ENCODE peak calls at places on chromosomes 3 and 15, in five cellular contexts. N, C, I, J and T are unnamed samples.

GRCh38 chr15:78766041-78766440 is 45.2 kb downstream of the ADAMTS7 start:
- DNase-seq in N (no peak), C (no peak), I (no peak), J (peak), T (no peak)

GRCh38 chr3:177482048-177482741 is 284.9 kb upstream of the TBL1XR1 start:
- DNase-seq in N (no peak), C (no peak), I (peak), J (no peak), T (no peak)

GRCh38 chr3:161576733-161577510 is 80.3 kb downstream of the OTOL1 start:
- DNase-seq in N (no peak), C (no peak), I (peak), J (no peak), T (no peak)

GRCh38 chr3:195542261-195542660 is 864 bp downstream of the PPP1R2 start:
- DNase-seq in N (no peak), C (no peak), I (peak), J (no peak), T (no peak)

GRCh38 chr3:42210731-42211130 is 55.3 kb downstream of the CCK start:
- DNase-seq in N (no peak), C (no peak), I (no peak), J (no peak), T (no peak)

GRCh38 chr15:39195988-39196486 is 384.8 kb upstream of the THBS1 start:
- DNase-seq in N (no peak), C (peak), I (peak), J (no peak), T (no peak)

GRCh38 chr3:187544326-187544725 is 125.9 kb downstream of the SST start:
- DNase-seq in N (no peak), C (no peak), I (no peak), J (no peak), T (no peak)

GRCh38 chr3:23590874-23591273 is 214.9 kb upstream of the UBE2E1 start:
- DNase-seq in N (no peak), C (no peak), I (no peak), J (no peak), T (no peak)

GRCh38 chr3:156892701-156893100 is 66.5 kb downstream of the LEKR1 start:
- DNase-seq in N (no peak), C (peak), I (peak), J (no peak), T (no peak)

GRCh38 chr3:127628788-127629456 is at the start of gene PODXL2:
- DNase-seq in N (peak), C (no peak), I (peak), J (peak), T (peak)

GRCh38 chr3:141266186-141266585 is 34.6 kb downstream of the PXYLP1 start:
- DNase-seq in N (no peak), C (no peak), I (no peak), J (no peak), T (no peak)

GRCh38 chr3:28577941-28578340 is 229.3 kb upstream of the AZI2 start:
- DNase-seq in N (no peak), C (no peak), I (no peak), J (no peak), T (no peak)

GRCh38 chr3:194577985-194578905 is 55.0 kb downstream of the TMEM44 start:
- DNase-seq in N (peak), C (no peak), I (peak), J (no peak), T (peak)

GRCh38 chr15:25508369-25509002 is 69.7 kb upstream of the UBE3A start:
- DNase-seq in N (no peak), C (no peak), I (peak), J (no peak), T (peak)

GRCh38 chr15:91853968-91854943 is 748 bp downstream of the SLCO3A1 start:
- DNase-seq in N (peak), C (no peak), I (peak), J (peak), T (peak)

GRCh38 chr15:100944237-100944875 is 25.2 kb downstream of the LRRK1 start:
- DNase-seq in N (no peak), C (no peak), I (peak), J (no peak), T (no peak)

GRCh38 chr15:89556413-89557262 is 18.6 kb upstream of the TICRR start:
- DNase-seq in N (peak), C (peak), I (peak), J (no peak), T (peak)

GRCh38 chr3:38992117-38992779 is 59.5 kb downstream of the SCN11A start:
- DNase-seq in N (no peak), C (no peak), I (peak), J (no peak), T (no peak)

GRCh38 chr3:9224490-9224889 is 25.0 kb downstream of the SRGAP3 start:
- DNase-seq in N (no peak), C (no peak), I (peak), J (no peak), T (no peak)

GRCh38 chr3:107740992-107741896 is 218.5 kb downstream of the BBX start:
- DNase-seq in N (no peak), C (no peak), I (peak), J (no peak), T (no peak)

GRCh38 chr15:62173215-62173614 is 8.1 kb upstream of the C2CD4B start:
- DNase-seq in N (no peak), C (no peak), I (peak), J (peak), T (peak)

GRCh38 chr3:45942051-45942825 is 1.0 kb upstream of the CXCR6 start:
- DNase-seq in N (no peak), C (no peak), I (no peak), J (no peak), T (no peak)

GRCh38 chr3:44355634-44356033 is 17.1 kb downstream of the TCAIM start:
- DNase-seq in N (no peak), C (peak), I (peak), J (no peak), T (peak)

GRCh38 chr15:83372434-83372873 is 74.7 kb upstream of the SH3GL3 start:
- DNase-seq in N (no peak), C (no peak), I (peak), J (no peak), T (no peak)

GRCh38 chr3:10927551-10927950 is 65.0 kb upstream of the SLC6A1 start:
- DNase-seq in N (no peak), C (no peak), I (peak), J (no peak), T (no peak)

GRCh38 chr15:86355798-86356197 is 276.1 kb downstream of the AGBL1 start:
- DNase-seq in N (no peak), C (no peak), I (no peak), J (no peak), T (no peak)

GRCh38 chr15:90000175-90000923 is 775 bp upstream of the ZNF710 start:
- DNase-seq in N (peak), C (no peak), I (peak), J (peak), T (peak)

GRCh38 chr3:339346-339745 is 142.8 kb downstream of the CHL1 start:
- DNase-seq in N (no peak), C (no peak), I (no peak), J (no peak), T (no peak)

DNA sequence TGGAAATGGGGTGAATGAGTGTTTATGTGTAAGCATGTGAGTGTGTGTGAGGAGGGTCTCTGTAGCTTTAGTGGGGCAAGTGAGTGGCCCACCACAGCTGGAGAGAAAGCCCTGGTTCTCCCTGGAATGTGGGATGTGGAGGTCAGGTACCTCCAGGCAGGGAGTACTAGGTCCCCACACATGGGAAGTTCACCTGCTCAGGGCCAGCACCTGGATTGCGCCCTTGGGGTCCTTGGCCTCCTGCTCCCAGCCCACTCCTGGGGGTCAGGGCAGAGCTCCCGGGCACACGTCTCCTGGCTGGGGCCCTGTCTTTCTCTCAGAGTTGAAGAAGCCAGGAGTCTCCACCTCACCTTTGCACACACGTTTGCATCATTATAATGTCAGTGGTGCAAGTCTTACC is 40.0 kb upstream of the TMCC1 start:
- DNase-seq in N (no peak), C (no peak), I (no peak), J (no peak), T (no peak)
- H3K4me3 ChIP-seq in N (no peak), C (no peak), I (no peak), J (no peak), T (no peak)

GRCh38 chr3:112390783-112391641 is 58.1 kb downstream of the CD200 start:
- DNase-seq in N (no peak), C (peak), I (peak), J (no peak), T (no peak)
- H3K4me3 ChIP-seq in N (no peak), C (no peak), I (peak), J (no peak), T (no peak)

DNA sequence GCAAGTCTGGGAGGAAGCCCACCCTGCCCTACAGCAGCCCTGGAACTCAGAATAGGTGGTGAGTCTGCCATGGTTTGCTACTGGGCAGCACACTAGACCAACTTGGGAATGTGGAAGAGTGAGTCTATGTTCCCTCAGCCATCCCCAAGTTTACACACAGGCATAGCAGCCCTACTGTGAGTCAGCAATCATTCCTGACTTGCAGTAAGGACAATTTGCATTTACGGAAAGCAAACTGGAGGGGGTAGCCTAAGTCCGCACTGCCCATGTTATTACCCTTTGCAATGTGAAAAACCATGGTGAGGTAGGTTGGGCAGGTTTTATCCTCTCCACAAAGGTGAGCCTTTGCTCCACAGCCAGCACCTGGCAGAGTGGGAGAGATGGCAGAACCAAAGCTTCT is 4.6 kb downstream of the TCTA start:
- DNase-seq in N (no peak), C (no peak), I (no peak), J (no peak), T (no peak)
- H3K4me3 ChIP-seq in N (no peak), C (no peak), I (no peak), J (no peak), T (no peak)

DNA sequence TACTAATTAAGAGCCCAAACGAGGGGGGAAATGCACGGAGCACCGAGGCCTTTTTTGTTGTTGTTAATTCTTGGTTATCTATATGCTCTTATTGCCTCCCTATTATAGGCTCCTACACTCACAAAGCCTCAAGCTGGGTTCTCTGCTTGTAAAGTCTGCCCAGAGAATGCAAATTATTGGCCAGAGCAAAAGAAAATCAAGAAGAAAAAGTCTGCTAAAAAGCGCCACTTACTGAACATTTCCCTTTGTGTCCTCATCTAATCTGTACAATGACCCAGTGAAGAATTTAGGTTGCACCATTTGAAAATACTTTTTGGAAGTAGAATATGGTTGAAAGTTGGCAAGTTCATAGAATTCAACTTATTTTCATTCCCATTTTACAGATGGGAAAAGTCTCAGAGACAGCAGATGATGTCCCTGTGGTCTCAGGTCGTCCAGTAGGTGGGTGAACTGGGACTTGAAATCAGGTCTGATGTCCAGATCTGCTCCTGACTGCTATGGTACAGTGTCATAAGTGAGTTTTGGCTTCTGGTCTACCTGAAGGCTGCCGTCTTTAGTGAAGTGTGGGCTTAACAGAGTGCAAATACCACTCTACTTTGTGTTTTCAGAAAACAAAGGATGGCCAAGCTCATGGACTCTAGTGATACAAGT is 1.1 kb upstream of the TNFAIP8L3 start:
- DNase-seq in N (no peak), C (no peak), I (no peak), J (no peak), T (no peak)
- H3K4me3 ChIP-seq in N (no peak), C (no peak), I (no peak), J (peak), T (peak)

DNA sequence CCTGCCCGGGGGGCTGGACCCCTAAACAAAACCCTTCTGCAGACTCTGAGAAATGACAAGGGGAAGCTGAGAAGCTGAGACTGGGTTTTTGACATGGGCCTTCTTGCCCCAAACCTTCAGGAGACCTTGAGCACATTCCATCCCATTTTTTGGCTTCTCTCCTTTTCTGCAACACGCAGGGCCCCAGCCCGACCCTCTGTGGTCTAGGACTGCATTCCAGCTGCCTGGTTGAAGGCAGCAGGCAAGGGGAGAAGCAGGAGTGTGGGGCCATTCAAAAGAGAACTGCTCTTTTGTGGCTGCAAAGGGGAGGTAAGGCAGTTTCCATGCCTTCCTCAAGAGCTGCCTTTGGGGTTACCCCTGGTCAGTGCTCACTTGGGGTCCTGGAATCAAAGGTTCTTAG is 263.0 kb downstream of the TLE3 start:
- DNase-seq in N (no peak), C (no peak), I (no peak), J (no peak), T (no peak)
- H3K4me3 ChIP-seq in N (no peak), C (no peak), I (no peak), J (no peak), T (no peak)

DNA sequence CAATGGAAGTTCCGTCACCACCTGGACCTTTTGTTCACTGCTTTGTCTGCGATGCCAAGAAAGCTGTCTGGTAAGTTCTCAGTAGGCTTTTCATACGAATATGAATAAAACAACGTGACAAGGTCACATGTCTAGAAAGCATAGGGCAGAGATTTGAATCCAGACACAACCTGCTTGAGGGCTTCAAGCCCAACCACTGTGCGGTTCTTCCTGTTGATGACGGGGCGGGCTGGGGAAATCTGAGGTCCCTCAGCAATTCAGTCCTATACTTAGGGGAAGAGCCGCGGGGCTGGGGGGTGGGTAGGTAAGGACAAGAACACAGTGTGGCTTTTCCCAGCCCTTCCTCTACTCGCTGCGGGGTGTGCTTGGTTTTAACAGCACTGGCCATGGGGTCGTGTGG is 32.4 kb upstream of the SMAD3 start:
- DNase-seq in N (no peak), C (no peak), I (no peak), J (no peak), T (no peak)
- H3K4me3 ChIP-seq in N (no peak), C (no peak), I (no peak), J (peak), T (peak)

DNA sequence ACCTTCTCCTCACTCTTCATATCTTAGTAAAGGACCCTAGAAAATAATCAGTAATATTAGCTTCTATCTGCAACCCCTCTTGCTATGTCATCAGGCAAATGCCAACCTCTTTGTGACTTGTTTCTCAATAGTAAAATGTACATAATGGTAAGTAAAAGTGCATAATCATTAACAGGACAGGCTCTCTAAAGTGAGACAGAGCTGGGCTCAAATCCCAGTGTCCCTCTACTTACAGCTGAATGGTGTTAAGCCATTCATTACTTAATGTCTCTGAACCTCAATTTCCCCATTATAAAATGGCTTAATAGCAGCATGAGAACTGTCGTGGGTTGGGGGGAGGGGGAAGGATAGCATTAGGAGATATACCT is 62.6 kb upstream of the ATP11B start:
- DNase-seq in N (no peak), C (no peak), I (no peak), J (no peak), T (no peak)
- H3K4me3 ChIP-seq in N (no peak), C (no peak), I (no peak), J (no peak), T (no peak)

GRCh38 chr3:50205719-50206276 is 727 bp downstream of the SLC38A3 start:
- DNase-seq in N (peak), C (no peak), I (no peak), J (peak), T (peak)

GRCh38 chr3:50203113-50203852 is 1.8 kb upstream of the SLC38A3 start:
- DNase-seq in N (no peak), C (no peak), I (no peak), J (no peak), T (no peak)

GRCh38 chr3:50204052-50204803 is 843 bp upstream of the SLC38A3 start:
- DNase-seq in N (no peak), C (no peak), I (no peak), J (no peak), T (no peak)

GRCh38 chr3:50207359-50208042 is 2.4 kb downstream of the SLC38A3 start:
- DNase-seq in N (no peak), C (no peak), I (no peak), J (no peak), T (no peak)

DNA sequence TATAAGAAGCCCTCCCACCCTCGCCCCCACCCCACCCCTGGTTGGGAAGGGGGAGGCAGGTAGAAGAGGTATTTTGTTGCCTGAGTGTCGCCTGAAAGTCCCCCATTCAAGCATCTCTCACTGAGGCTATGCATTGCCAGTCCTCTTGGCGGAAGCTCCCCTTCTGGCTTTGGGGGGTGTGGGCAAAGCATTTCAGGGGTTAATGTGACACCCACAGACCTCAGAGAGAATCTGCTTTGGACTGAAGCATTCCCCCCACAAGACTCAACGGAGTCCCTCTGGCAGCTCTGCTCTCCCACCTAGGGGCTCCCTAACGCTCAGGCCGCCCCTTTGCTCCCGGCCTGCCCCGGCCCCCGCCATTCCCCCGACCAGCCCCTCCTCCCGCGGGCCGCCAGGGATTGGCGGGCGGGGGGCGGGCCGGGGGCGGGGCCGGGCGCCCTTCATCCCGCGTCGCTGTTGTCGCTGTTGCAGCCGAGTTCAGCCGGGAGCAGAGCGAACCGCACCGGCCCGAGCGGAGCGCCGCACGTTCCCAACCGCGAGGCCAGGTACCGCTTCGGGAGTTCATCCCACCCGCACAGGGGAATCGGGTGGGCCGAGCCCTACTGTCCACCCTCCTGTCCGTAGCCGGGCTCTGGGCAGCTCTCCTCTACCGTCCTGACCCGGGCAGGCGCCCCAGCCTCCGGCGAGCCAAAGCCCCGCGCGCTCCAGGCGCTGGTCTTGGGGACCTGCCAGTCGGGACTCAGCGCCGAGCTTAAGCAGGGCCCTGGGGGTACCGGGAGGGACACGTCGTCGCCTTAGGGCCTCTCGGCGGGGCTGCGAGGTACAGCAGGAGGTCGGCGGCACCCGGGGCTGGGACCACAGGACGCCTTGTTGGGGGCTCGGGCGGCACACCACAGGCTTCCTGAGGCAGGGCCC is at the start of gene SLC38A3:
- DNase-seq in N (no peak), C (no peak), I (peak), J (no peak), T (no peak)
- H3K4me3 ChIP-seq in N (no peak), C (peak), I (peak), J (peak), T (peak)

GRCh38 chr3:135966875-135967274 is 1.3 kb downstream of the PPP2R3A start:
- DNase-seq in N (no peak), C (no peak), I (peak), J (no peak), T (no peak)
- H3K4me3 ChIP-seq in N (peak), C (peak), I (peak), J (peak), T (peak)

DNA sequence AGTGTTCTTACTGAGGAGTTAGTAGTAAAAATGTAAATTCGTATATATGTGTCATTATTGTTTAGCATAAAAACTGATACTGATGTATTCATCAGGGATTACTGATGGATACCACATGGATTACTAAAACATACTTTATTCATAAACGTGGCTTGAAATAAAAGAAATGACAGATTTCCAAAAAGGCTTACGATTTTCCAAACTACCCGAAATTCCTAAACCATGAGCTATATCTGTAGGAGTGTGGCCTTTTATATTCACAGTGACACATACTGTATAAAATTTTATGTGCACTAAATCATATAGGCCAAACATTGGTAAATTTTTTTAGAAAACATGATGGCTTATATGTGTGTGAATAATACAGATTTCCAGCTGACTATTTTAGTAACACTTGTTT is 6.9 kb downstream of the TSC22D2 start:
- DNase-seq in N (no peak), C (no peak), I (peak), J (no peak), T (no peak)
- H3K4me3 ChIP-seq in N (no peak), C (no peak), I (peak), J (peak), T (no peak)